ENCODE peak calls at places on chromosomes 16 and 17, in six cellular contexts. Z is CD4-positive, CD25-positive, alpha-beta regulatory T cell; H is GM23338; C is effector memory CD4-positive, alpha-beta T cell; R is breast epithelium; M is left ventricle myocardium inferior. Q is an unnamed sample.

GRCh38 chr17:80476877-80477646 is 655 bp upstream of the NPTX1 start:
- DNase-seq in R (no peak), Z (no peak), M (no peak), H (no peak), C (no peak), Q (no peak)

GRCh38 chr16:12998376-12999085 is 97.1 kb downstream of the SHISA9 start:
- DNase-seq in H (no peak), R (no peak), Z (no peak), M (no peak), C (no peak), Q (no peak)

GRCh38 chr17:40350410-40351184 is 13.9 kb downstream of the GJD3 start:
- DNase-seq in R (no peak), Z (no peak), C (no peak), H (peak), M (no peak), Q (no peak)

GRCh38 chr16:65392831-65393565 is 271.1 kb upstream of the CDH11 start:
- DNase-seq in H (no peak), M (no peak), R (no peak), Z (no peak), C (no peak), Q (no peak)

GRCh38 chr16:73068546-73069401 is 20.8 kb upstream of the ZFHX3 start:
- DNase-seq in H (no peak), Z (no peak), R (no peak), C (no peak), M (peak), Q (no peak)

GRCh38 chr16:66619534-66620418 is 15.3 kb downstream of the CMTM3 start:
- DNase-seq in R (no peak), C (no peak), Z (no peak), H (no peak), M (no peak), Q (no peak)

GRCh38 chr17:67260051-67260987 is 15.3 kb upstream of the HELZ start:
- DNase-seq in C (no peak), Z (no peak), R (no peak), M (no peak), H (no peak), Q (no peak)

GRCh38 chr16:3009568-3010390 is 2.9 kb upstream of the CLDN9 start:
- DNase-seq in R (peak), M (no peak), C (no peak), H (peak), Z (no peak), Q (no peak)

GRCh38 chr16:70594569-70594968 is 51.8 kb upstream of the IL34 start:
- DNase-seq in Z (no peak), C (no peak), R (peak), M (peak), H (no peak), Q (no peak)

GRCh38 chr17:78677303-78678219 is 100.4 kb upstream of the DNAH17 start:
- DNase-seq in M (no peak), R (no peak), C (no peak), H (no peak), Z (no peak), Q (no peak)

GRCh38 chr16:66713076-66713475 is 16.5 kb upstream of the CMTM4 start:
- DNase-seq in H (no peak), R (no peak), Z (no peak), C (no peak), M (no peak), Q (no peak)

GRCh38 chr17:68378202-68379149 is 78.8 kb downstream of the WIPI1 start:
- DNase-seq in R (peak), Z (no peak), C (no peak), H (peak), M (peak), Q (peak)

GRCh38 chr16:29674188-29674587 is 4.8 kb upstream of the QPRT start:
- DNase-seq in H (no peak), M (peak), R (no peak), Z (no peak), C (no peak), Q (peak)

GRCh38 chr16:21116148-21116693 is 34.4 kb downstream of the DNAH3 start:
- DNase-seq in C (no peak), M (no peak), R (no peak), H (peak), Z (peak), Q (no peak)

GRCh38 chr17:72984145-72984924 is 108.2 kb downstream of the SLC39A11 start:
- DNase-seq in R (no peak), H (no peak), C (no peak), Z (no peak), M (no peak), Q (no peak)

GRCh38 chr16:1744338-1744840 is 27.0 kb downstream of the NME3 start:
- DNase-seq in M (no peak), H (peak), C (no peak), Z (no peak), R (no peak), Q (no peak)

GRCh38 chr17:80339118-80339517 is 75.8 kb upstream of the ENDOV start:
- DNase-seq in C (no peak), H (no peak), Z (no peak), M (no peak), R (peak), Q (no peak)

GRCh38 chr17:69450857-69451410 is 36.4 kb downstream of the MAP2K6 start:
- DNase-seq in H (no peak), R (no peak), C (no peak), Z (no peak), M (no peak), Q (no peak)

GRCh38 chr16:30526137-30526822 is at the start of gene ZNF768:
- DNase-seq in Z (no peak), M (peak), R (peak), C (peak), H (peak), Q (peak)

GRCh38 chr17:50173335-50173941 is 7.6 kb downstream of the SGCA start:
- DNase-seq in H (peak), R (no peak), C (no peak), Z (no peak), M (no peak), Q (no peak)

GRCh38 chr17:5809580-5810188 is 225.4 kb upstream of the NLRP1 start:
- DNase-seq in H (peak), C (no peak), Z (no peak), M (no peak), R (no peak), Q (no peak)

GRCh38 chr17:81591971-81592370 is 39.8 kb upstream of the FAAP100 start:
- DNase-seq in Z (no peak), C (no peak), M (no peak), H (no peak), R (no peak), Q (no peak)

GRCh38 chr16:11972128-11972527 is 4.4 kb upstream of the SNX29 start:
- DNase-seq in M (no peak), C (no peak), R (no peak), Z (peak), H (peak), Q (no peak)

GRCh38 chr17:32654351-32654750 is 167.6 kb downstream of the CDK5R1 start:
- DNase-seq in Z (no peak), R (no peak), C (no peak), H (no peak), M (no peak), Q (no peak)

GRCh38 chr16:57145964-57146647 is 39.7 kb downstream of the PSME3IP1 start:
- DNase-seq in R (no peak), C (no peak), Z (no peak), M (no peak), H (no peak), Q (no peak)

GRCh38 chr17:41739661-41740352 is 5.4 kb upstream of the HAP1 start:
- DNase-seq in M (no peak), R (no peak), H (no peak), Z (no peak), C (no peak), Q (no peak)

GRCh38 chr17:79625706-79626105 is 14.9 kb upstream of the RBFOX3 start:
- DNase-seq in C (no peak), M (peak), H (no peak), Z (no peak), R (peak), Q (no peak)

GRCh38 chr16:49168146-49168545 is 113.5 kb downstream of the CBLN1 start:
- DNase-seq in R (no peak), C (no peak), H (no peak), M (no peak), Z (no peak), Q (no peak)

GRCh38 chr16:9046667-9047055 is 44.8 kb upstream of the HAPSTR1 start:
- DNase-seq in M (no peak), C (no peak), R (no peak), H (no peak), Z (no peak), Q (no peak)

GRCh38 chr17:80625627-80626026 is 81.0 kb downstream of the RPTOR start:
- DNase-seq in M (no peak), H (no peak), Z (no peak), C (no peak), R (no peak), Q (no peak)

GRCh38 chr16:53421248-53421647 is 13.0 kb upstream of the RBL2 start:
- DNase-seq in Z (no peak), M (no peak), R (no peak), H (peak), C (no peak), Q (no peak)

GRCh38 chr17:49646391-49647255 is 31.3 kb downstream of the SPOP start:
- DNase-seq in C (no peak), H (no peak), Z (peak), R (no peak), M (no peak), Q (no peak)

GRCh38 chr16:3595521-3596021 is 15.8 kb downstream of the SLX4 start:
- DNase-seq in R (no peak), H (no peak), M (no peak), C (no peak), Z (no peak), Q (no peak)

GRCh38 chr16:85901760-85902365 is 2.9 kb downstream of the IRF8 start:
- DNase-seq in M (no peak), H (no peak), R (no peak), Z (no peak), C (no peak), Q (no peak)

GRCh38 chr17:82898976-82899514 is 59.2 kb upstream of the ZNF750 start:
- DNase-seq in M (no peak), R (no peak), Z (no peak), H (no peak), C (no peak), Q (no peak)

GRCh38 chr17:73998246-73999220 is 204.9 kb upstream of the RPL38 start:
- DNase-seq in M (peak), C (peak), R (peak), H (peak), Z (peak), Q (no peak)

GRCh38 chr16:3243882-3244281 is 8.9 kb upstream of the ZNF200 start:
- DNase-seq in R (no peak), C (no peak), Z (no peak), M (no peak), H (no peak), Q (no peak)

GRCh38 chr16:61128545-61129323 is 907.5 kb downstream of the CDH8 start:
- DNase-seq in M (no peak), H (peak), R (no peak), C (no peak), Z (no peak), Q (no peak)

GRCh38 chr17:19578545-19578944 is 44.9 kb downstream of the SLC47A1 start:
- DNase-seq in C (no peak), Z (no peak), H (no peak), R (no peak), M (no peak), Q (no peak)

GRCh38 chr17:54353789-54354525 is 531.2 kb downstream of the KIF2B start:
- DNase-seq in H (no peak), R (no peak), Z (no peak), M (no peak), C (no peak), Q (no peak)
- H3K27ac ChIP-seq in H (no peak), R (no peak), Z (no peak), M (no peak), C (no peak), Q (no peak)

DNA sequence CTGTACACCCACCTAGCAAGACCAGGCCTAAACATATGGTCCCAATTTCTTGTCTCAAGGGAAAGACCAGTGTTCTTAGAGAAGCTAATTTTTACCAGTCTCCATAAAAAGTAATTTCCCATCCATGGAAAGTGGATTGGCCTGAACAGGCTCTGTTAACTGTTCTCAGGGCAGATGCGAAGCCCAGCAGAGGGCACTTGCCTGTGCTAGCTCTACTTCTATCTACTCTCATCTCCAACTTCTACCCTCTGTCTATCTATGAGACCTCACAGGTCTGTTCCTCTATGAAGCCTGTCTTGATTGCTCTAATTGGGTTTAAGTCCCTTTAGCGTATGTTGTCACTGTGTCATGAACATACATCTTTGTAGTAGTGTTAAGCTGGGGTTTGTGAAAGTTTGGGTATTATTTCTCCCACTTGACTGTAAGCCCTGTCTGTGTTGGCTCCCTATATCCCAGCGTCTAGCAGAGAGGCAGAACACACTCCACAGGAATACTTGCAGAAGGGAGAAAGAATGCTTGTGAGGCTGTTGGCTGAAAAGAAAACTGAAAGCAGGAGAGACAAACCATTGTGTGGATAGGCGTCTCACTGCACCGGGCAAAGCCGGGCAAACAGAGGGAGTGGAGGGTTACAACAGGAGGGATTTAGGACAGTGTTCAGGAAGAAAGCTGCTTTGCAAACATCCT is 167.2 kb upstream of the MAF start:
- DNase-seq in C (no peak), M (no peak), Z (peak), R (no peak), H (peak), Q (peak)
- H3K27ac ChIP-seq in C (no peak), M (peak), Z (no peak), R (peak), H (no peak), Q (peak)

DNA sequence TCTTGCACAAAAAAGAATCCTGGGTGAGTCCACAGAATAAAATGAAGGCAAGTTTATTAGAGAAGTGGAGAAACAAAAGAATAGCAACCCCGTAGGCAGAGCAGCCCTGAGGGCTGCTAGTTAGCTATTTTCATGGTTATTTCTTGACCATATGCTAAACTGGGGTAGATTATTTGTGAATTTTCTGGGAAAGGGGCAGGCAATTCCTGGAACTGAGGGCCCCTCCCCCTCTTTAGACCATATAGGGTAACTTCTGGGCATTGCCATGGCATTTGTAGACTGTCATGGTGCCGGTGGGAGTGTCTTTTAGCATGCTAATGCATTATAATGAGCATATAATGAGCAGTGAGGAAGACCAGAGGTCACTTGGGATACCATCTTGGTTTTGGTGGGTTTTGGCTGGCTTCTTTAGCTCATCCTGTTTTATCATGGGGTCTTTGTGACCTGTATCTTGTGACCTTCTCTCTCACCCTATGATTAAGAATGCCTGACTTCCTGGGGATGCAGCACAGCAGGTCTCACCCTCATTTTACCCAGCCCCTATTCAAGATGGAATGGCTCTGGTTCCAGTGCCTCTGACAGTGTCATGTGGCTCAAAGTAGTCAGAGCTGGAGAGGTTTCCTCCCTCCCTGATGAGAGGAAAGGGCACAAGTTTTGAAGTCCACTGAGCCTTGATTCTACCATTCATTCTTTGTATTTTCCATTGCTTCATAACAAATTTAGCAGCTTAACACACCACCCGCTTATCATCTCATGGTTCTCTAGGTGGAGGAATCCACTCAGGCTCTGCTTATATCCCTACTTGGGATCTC is 55.7 kb upstream of the LGALS9 start:
- DNase-seq in M (no peak), H (no peak), Z (no peak), R (no peak), C (no peak), Q (no peak)
- H3K27ac ChIP-seq in M (no peak), H (peak), Z (no peak), R (no peak), C (no peak), Q (no peak)

GRCh38 chr17:17568772-17569195 is 22.7 kb downstream of the PEMT start:
- DNase-seq in C (peak), H (peak), R (peak), Z (peak), M (peak), Q (peak)
- H3K27ac ChIP-seq in C (no peak), H (no peak), R (no peak), Z (no peak), M (peak), Q (no peak)

GRCh38 chr17:31295489-31295871 is 1.6 kb downstream of the OMG start:
- DNase-seq in Z (no peak), C (no peak), R (no peak), H (no peak), M (no peak), Q (no peak)

GRCh38 chr17:31299624-31300023 is 2.6 kb upstream of the OMG start:
- DNase-seq in Z (no peak), R (no peak), M (no peak), C (no peak), H (no peak), Q (no peak)

GRCh38 chr17:31296156-31296555 is 883 bp downstream of the OMG start:
- DNase-seq in R (no peak), M (no peak), C (no peak), H (no peak), Z (no peak), Q (no peak)

GRCh38 chr17:31294839-31295488 is 2.1 kb downstream of the OMG start:
- DNase-seq in Z (no peak), R (no peak), H (no peak), M (no peak), C (no peak), Q (no peak)

DNA sequence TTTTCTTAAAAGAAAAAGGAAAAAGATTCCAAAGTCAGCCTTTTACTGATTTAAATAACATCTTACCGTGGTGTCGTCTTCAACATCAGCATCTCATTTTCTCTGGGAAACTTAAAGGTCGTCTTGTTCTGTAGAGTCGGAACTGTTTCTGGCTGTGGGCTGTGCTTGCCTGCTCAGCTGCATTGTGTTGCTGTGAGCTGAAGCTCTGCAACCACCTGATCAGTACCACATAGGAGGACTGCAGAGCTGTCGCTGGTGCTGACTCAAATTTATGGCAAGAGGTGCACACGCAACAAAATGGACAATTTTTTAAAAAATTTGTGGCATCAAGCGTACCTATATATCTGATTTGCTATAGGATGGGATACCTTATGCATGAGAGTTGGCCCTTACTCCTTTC is at the start of gene OMG:
- DNase-seq in R (no peak), M (no peak), Z (no peak), C (no peak), H (peak), Q (no peak)
- H3K27ac ChIP-seq in R (no peak), M (no peak), Z (no peak), C (no peak), H (no peak), Q (peak)

DNA sequence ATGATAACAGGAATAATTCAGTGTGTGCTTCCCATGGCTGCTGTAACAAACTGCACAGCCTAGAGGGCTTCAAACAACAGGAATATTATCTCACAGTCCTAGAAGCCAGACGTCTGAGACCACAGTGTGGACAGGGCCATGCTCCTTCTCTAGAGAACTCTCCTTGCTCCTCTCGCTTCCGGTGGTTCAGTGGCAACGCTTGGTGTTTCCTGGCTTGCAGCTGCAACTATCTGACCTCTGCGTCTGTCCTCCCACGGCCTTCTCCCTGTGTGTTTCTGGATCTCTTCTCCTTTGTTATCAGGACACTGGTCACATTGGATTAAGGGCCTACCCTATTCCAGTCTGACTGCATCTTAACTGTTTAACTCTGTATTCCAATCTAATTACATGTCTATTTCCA is 414.3 kb downstream of the MAF start:
- DNase-seq in M (no peak), C (no peak), Z (no peak), H (no peak), R (no peak), Q (no peak)
- H3K27ac ChIP-seq in M (peak), C (no peak), Z (no peak), H (no peak), R (no peak), Q (no peak)

DNA sequence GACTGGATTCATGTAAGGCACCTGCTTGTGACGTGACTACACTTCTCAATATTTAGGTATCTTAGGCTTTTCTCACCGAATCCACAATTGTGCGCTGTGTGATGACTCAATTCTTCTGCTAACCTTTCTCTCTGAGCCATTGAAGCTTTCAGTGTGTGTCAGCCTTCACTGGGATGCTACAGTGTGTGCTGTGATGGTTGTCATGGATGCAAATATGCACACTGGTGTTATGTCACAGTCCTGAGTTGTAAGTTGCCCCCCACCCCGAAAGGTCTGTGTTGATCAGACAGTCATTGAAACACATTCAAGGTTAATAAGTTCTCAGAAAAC is 5.8 kb downstream of the ATP2C2 start:
- DNase-seq in R (no peak), C (no peak), Z (no peak), H (no peak), M (no peak), Q (no peak)
- H3K27ac ChIP-seq in R (no peak), C (no peak), Z (no peak), H (no peak), M (no peak), Q (no peak)

Q was measured in substantia nigra.